ENCODE peak calls at places on chromosomes 4 and X, in four cellular contexts. Z, M, B and O are unnamed samples.
A peak's percentile ranks its signal among the peaks of the same experiment; 100 is the strongest.

GRCh38 chr4:13547563-13548041 is 3.3 kb upstream of the NKX3-2 start:
- DNase-seq in Z (no peak), M (no peak), B (no peak), O (no peak)

GRCh38 chr4:78483811-78484210 is 67.8 kb upstream of the ANXA3 start:
- DNase-seq in Z (no peak), M (no peak), B (no peak), O (no peak)

GRCh38 chr4:110475881-110476818 is at the start of gene ENPEP:
- DNase-seq in Z (peak; percentile 46), M (no peak), B (no peak), O (no peak)

GRCh38 chr4:175419120-175419774 is 392.8 kb downstream of the GPM6A start:
- DNase-seq in Z (no peak), M (no peak), B (no peak), O (no peak)

GRCh38 chr4:24519649-24520048 is 64.7 kb downstream of the DHX15 start:
- DNase-seq in Z (no peak), M (no peak), B (no peak), O (no peak)

GRCh38 chr4:79528241-79528706 is 120.2 kb upstream of the GK2 start:
- DNase-seq in Z (no peak), M (no peak), B (no peak), O (no peak)

GRCh38 chrX:47683171-47684145 is 24.5 kb upstream of the UXT start:
- DNase-seq in Z (no peak), M (no peak), B (no peak), O (no peak)

GRCh38 chr4:948101-948935 is 16.1 kb downstream of the TMEM175 start:
- DNase-seq in Z (no peak), M (no peak), B (no peak), O (no peak)

GRCh38 chr4:109411964-109412363 is 21.7 kb upstream of the SEC24B start:
- DNase-seq in Z (peak; percentile 68), M (no peak), B (no peak), O (no peak)

GRCh38 chrX:104098151-104098808 is 14.0 kb upstream of the ZCCHC18 start:
- DNase-seq in Z (no peak), M (peak; percentile 24), B (no peak), O (no peak)

GRCh38 chrX:148940411-148940996 is 440.1 kb downstream of the AFF2 start:
- DNase-seq in Z (no peak), M (no peak), B (no peak), O (no peak)

GRCh38 chr4:67871867-67872266 is 11.9 kb downstream of the TMPRSS11D start:
- DNase-seq in Z (no peak), M (no peak), B (no peak), O (no peak)

GRCh38 chr4:55186123-55186522 is 60.7 kb upstream of the KDR start:
- DNase-seq in Z (no peak), M (no peak), B (no peak), O (no peak)

GRCh38 chr4:149077142-149077541 is 634.9 kb upstream of the NR3C2 start:
- DNase-seq in Z (no peak), M (no peak), B (no peak), O (no peak)

GRCh38 chr4:749771-750666 is 44.4 kb downstream of the PCGF3 start:
- DNase-seq in Z (no peak), M (no peak), B (peak; percentile 51), O (no peak)

GRCh38 chr4:60746172-60746571 is 454.0 kb upstream of the ADGRL3 start:
- DNase-seq in Z (no peak), M (no peak), B (no peak), O (no peak)

GRCh38 chrX:150060406-150060805 is 122.1 kb upstream of the EOLA2 start:
- DNase-seq in Z (no peak), M (no peak), B (no peak), O (no peak)

GRCh38 chr4:188727746-188728145 is 588.5 kb downstream of the TRIML1 start:
- DNase-seq in Z (no peak), M (no peak), B (no peak), O (no peak)

GRCh38 chr4:51842554-51843308 is at the start of gene DCUN1D4:
- DNase-seq in Z (peak; percentile 100), M (peak; percentile 100), B (peak; percentile 100), O (peak; percentile 97)
- TF ChIP-seq CTCF in Z (peak; percentile 61), M (no peak), B (peak; percentile 80), O (no peak)

GRCh38 chr4:56757270-56757746 is 64.2 kb downstream of the SPINK2 start:
- DNase-seq in Z (no peak), M (no peak), B (no peak), O (no peak)
- TF ChIP-seq CTCF in Z (no peak), M (no peak), B (no peak), O (no peak)

GRCh38 chr4:147347217-147347616 is 133.7 kb upstream of the EDNRA start:
- DNase-seq in Z (no peak), M (no peak), B (no peak), O (no peak)
- TF ChIP-seq CTCF in Z (no peak), M (no peak), B (no peak), O (no peak)

GRCh38 chr4:120919358-120919757 is 3.2 kb downstream of the PRDM5 start:
- DNase-seq in Z (no peak), M (no peak), B (no peak), O (no peak)
- TF ChIP-seq CTCF in Z (no peak), M (no peak), B (no peak), O (peak; percentile 1)

GRCh38 chr4:44495136-44495535 is 46.5 kb upstream of the KCTD8 start:
- DNase-seq in Z (no peak), M (no peak), B (no peak), O (no peak)

GRCh38 chr4:44493924-44494323 is 45.3 kb upstream of the KCTD8 start:
- DNase-seq in Z (no peak), M (no peak), B (no peak), O (no peak)
- TF ChIP-seq CTCF in Z (peak; percentile 42), M (no peak), B (no peak), O (peak; percentile 48)

DNA sequence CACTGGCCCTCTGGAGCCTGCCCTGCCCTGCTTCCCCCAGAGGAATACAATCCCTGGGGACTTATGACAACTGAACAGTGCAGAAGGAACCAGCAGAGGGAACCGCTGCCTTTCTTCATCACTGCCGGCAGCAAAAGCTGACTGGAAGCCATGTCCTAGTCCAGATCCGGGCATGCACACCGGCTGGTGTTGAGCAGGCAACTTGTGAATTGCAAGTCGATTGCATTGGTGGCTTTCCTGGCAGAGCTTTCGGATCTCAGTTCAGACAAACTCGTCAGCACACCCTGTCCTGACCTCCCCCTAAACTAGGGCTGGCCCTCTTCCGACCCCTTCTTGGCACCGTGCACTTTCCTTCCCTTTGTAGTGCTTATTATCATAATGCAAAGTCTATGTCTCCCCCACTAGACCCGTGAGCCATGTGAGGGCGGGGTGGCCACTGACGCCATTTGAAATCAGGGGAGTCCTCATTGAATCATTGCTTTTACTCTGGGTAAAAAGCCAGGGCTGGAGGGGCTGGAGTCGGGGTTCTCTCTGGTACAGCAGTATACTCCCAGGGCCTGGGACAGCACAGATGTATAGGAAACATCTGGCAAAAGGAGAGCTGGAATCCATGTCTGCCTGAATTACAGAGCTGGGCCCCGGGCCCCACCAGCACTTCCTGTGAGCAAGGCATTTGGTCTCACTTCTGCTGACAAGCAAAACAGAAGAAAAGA is 1.8 kb downstream of the ARHGAP4 start:
- DNase-seq in Z (no peak), M (no peak), B (no peak), O (peak; percentile 49)
- TF ChIP-seq CTCF in Z (peak; percentile 45), M (no peak), B (peak; percentile 32), O (no peak)